ENCODE peak calls at places on chromosomes 12 and 14, in nine cellular contexts. G is astrocyte, X is GM23248, M is A549, E is hepatocyte, D is mesenchymal stem cell, R is DND-41, K is neural progenitor cell, L is mammary epithelial cell. I is an unnamed sample.

GRCh38 chr12:124401563-124402180 is 106.8 kb downstream of the RFLNA start:
- DNase-seq in G (no peak), X (no peak), M (no peak), E (no peak), D (no peak), R (no peak), K (peak), L (no peak), I (no peak)

GRCh38 chr14:88611878-88612277 is 49.0 kb downstream of the ZC3H14 start:
- DNase-seq in G (no peak), X (peak), M (no peak), E (no peak), D (no peak), R (no peak), K (no peak), L (no peak), I (no peak)

GRCh38 chr12:56257491-56258067 is 605 bp downstream of the ANKRD52 start:
- DNase-seq in G (peak), X (peak), M (peak), E (peak), D (peak), R (peak), K (peak), L (peak), I (no peak)

GRCh38 chr14:89842852-89843251 is 111.7 kb downstream of the EFCAB11 start:
- DNase-seq in G (no peak), X (no peak), M (no peak), E (peak), D (no peak), R (no peak), K (no peak), L (no peak), I (no peak)

GRCh38 chr14:23066368-23066767 is 9.0 kb upstream of the CDH24 start:
- DNase-seq in G (no peak), X (no peak), M (no peak), E (no peak), D (no peak), R (no peak), K (no peak), L (no peak), I (no peak)

GRCh38 chr12:118589162-118589561 is 212.8 kb downstream of the SUDS3 start:
- DNase-seq in G (no peak), X (no peak), M (no peak), E (no peak), D (no peak), R (no peak), K (no peak), L (no peak), I (no peak)

GRCh38 chr14:72500234-72500838 is 393.6 kb downstream of the DPF3 start:
- DNase-seq in G (no peak), X (peak), M (no peak), E (no peak), D (no peak), R (no peak), K (no peak), L (peak), I (no peak)

GRCh38 chr14:103517626-103518415 is 4.8 kb downstream of the CKB start:
- DNase-seq in G (no peak), X (peak), M (no peak), E (peak), D (no peak), R (no peak), K (no peak), L (no peak), I (no peak)

GRCh38 chr14:88078525-88078924 is 73.6 kb downstream of the GPR65 start:
- DNase-seq in G (no peak), X (no peak), M (no peak), E (no peak), D (no peak), R (no peak), K (peak), L (no peak), I (peak)

GRCh38 chr12:50597200-50598195 is 92.7 kb downstream of the DIP2B start:
- DNase-seq in G (peak), X (peak), M (peak), E (no peak), D (peak), R (peak), K (no peak), L (peak), I (peak)

GRCh38 chr14:56195219-56195618 is 77.0 kb downstream of the PELI2 start:
- DNase-seq in G (no peak), X (no peak), M (no peak), E (peak), D (peak), R (peak), K (peak), L (no peak), I (no peak)

GRCh38 chr12:31119531-31120211 is 46.0 kb downstream of the DDX11 start:
- DNase-seq in G (no peak), X (no peak), M (no peak), E (no peak), D (no peak), R (no peak), K (peak), L (no peak), I (no peak)

GRCh38 chr12:45745861-45746277 is 16.4 kb downstream of the ARID2 start:
- DNase-seq in G (no peak), X (peak), M (no peak), E (no peak), D (peak), R (no peak), K (no peak), L (peak), I (peak)

DNA sequence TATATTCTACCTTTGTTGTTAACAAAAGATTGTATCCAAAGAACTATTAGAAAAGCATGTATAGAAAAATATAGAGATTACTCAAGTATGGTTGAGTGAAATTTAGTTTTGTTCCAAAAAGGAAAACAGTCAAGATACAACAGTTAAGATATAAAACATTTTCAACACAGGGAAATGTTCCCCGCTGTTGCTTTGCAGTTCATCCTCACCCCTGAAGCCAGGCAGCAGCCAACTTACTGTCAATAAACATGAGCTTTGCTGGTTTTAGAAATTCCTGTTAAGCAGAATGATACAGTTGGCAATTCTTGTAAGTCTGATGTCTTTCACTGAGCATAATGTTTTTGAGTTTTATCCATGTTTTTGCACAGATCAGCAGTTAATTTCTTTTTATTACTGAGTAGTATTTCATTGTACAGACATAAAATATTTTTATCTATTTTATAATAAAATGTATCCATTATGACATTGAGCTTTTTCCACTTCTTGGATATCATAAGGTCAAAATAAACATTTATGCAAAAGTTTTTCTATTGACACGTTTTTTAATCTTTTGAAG is 1.2 kb upstream of the CLEC2B start:
- DNase-seq in G (no peak), X (peak), M (no peak), E (no peak), D (peak), R (peak), K (no peak), L (no peak), I (no peak)
- H3K4me2 ChIP-seq in G (peak), X (peak), M (peak), E (peak), D (no peak), R (peak), K (peak), L (peak), I (peak)

GRCh38 chr12:121888083-121888477 is 510 bp upstream of the PSMD9 start:
- DNase-seq in G (no peak), X (no peak), M (no peak), E (no peak), D (no peak), R (no peak), K (no peak), L (no peak), I (no peak)
- H3K4me2 ChIP-seq in G (peak), X (peak), M (peak), E (peak), D (peak), R (peak), K (peak), L (peak), I (peak)

GRCh38 chr14:59239030-59239429 is 50.6 kb downstream of the DAAM1 start:
- DNase-seq in G (no peak), X (no peak), M (no peak), E (no peak), D (no peak), R (no peak), K (no peak), L (no peak), I (no peak)
- H3K4me2 ChIP-seq in G (no peak), X (no peak), M (no peak), E (no peak), D (no peak), R (no peak), K (no peak), L (no peak), I (no peak)

GRCh38 chr12:130186631-130187269 is 24.5 kb downstream of the FZD10 start:
- DNase-seq in G (no peak), X (no peak), M (peak), E (peak), D (no peak), R (no peak), K (no peak), L (peak), I (no peak)
- H3K4me2 ChIP-seq in G (no peak), X (no peak), M (peak), E (no peak), D (no peak), R (no peak), K (no peak), L (no peak), I (no peak)

GRCh38 chr12:52188658-52189057 is 3.2 kb downstream of the KRT80 start:
- DNase-seq in G (no peak), X (no peak), M (no peak), E (no peak), D (no peak), R (no peak), K (no peak), L (no peak), I (no peak)

GRCh38 chr12:52187640-52188039 is 4.2 kb downstream of the KRT80 start:
- DNase-seq in G (no peak), X (no peak), M (no peak), E (no peak), D (no peak), R (no peak), K (no peak), L (no peak), I (no peak)

GRCh38 chr12:52187206-52187605 is 4.6 kb downstream of the KRT80 start:
- DNase-seq in G (no peak), X (no peak), M (no peak), E (no peak), D (no peak), R (no peak), K (no peak), L (no peak), I (no peak)

GRCh38 chr12:52190860-52191729 is 719 bp downstream of the KRT80 start:
- DNase-seq in G (no peak), X (peak), M (peak), E (no peak), D (no peak), R (no peak), K (no peak), L (no peak), I (no peak)

DNA sequence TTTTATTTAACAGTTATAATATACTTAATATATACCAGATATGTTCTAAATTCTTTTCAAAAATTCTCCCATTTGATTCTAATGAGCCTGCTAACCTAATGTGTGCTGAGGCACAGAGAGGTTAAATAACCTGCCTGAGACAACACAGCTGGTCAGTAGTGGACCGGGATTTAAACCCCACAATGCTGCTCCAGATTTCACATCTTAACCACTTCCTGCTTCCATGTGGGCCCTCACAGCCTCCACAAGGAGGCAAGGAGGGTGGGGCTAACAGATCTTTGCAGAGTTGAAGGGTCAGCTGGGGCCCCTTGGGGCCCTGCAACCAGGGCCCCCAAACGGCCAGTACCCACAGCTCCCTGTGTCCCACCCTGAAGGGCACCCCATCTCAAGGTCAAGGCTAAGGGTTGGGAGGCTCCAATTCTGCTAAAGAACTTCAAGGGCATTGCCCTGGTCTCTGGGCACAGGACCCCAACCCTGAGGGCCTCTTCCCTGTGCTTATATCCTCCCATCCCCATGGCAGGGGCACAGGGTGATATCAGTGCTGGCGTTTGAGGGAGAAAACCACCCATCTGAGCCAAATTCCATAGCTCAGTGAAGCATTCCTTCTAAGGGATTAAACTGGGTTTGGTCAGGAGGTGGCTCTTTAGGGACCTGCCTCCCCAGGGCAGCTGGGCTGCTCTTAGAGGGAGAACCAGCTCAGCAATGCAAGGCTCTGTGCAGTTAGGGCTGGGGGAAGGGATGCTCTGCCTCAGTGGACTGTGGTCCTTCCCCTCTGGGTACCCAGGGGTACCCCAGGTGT is 2.2 kb downstream of the KRT80 start:
- DNase-seq in G (peak), X (peak), M (no peak), E (no peak), D (no peak), R (no peak), K (no peak), L (no peak), I (no peak)
- H3K4me2 ChIP-seq in G (peak), X (peak), M (peak), E (no peak), D (peak), R (no peak), K (no peak), L (no peak), I (no peak)

GRCh38 chr12:104571328-104571727 is 114.6 kb downstream of the CHST11 start:
- DNase-seq in G (no peak), X (no peak), M (no peak), E (no peak), D (no peak), R (no peak), K (no peak), L (no peak), I (no peak)
- H3K4me2 ChIP-seq in G (no peak), X (no peak), M (no peak), E (no peak), D (no peak), R (no peak), K (no peak), L (no peak), I (no peak)

I was measured in Karpas-422.